ENCODE peak calls at places on chromosomes 16 and 17, in seven cellular contexts. E is SK-N-SH; V is HL-60; X is CD8-positive, alpha-beta T cell; M is foreskin fibroblast; H is HCT116; B is right atrium auricular region. R is an unnamed sample.

GRCh38 chr17:2462481-2462880 is 49.2 kb downstream of the METTL16 start:
- DNase-seq in E (no peak), V (no peak), X (no peak), M (no peak), H (no peak), B (no peak), R (no peak)

GRCh38 chr17:44981221-44981968 is 13.3 kb upstream of the C1QL1 start:
- DNase-seq in E (no peak), V (no peak), X (no peak), M (peak), H (no peak), B (no peak), R (peak)

GRCh38 chr17:28908640-28909098 is 5.8 kb upstream of the DHRS13 start:
- DNase-seq in E (no peak), V (no peak), X (no peak), M (peak), H (no peak), B (peak), R (peak)

GRCh38 chr17:5115673-5116651 is at the start of gene USP6:
- DNase-seq in E (no peak), V (no peak), X (no peak), M (no peak), H (no peak), B (no peak), R (no peak)

GRCh38 chr16:85613609-85614337 is 651 bp downstream of the GSE1 start:
- DNase-seq in E (peak), V (peak), X (no peak), M (no peak), H (no peak), B (peak), R (no peak)

GRCh38 chr16:89446975-89447293 is 43.4 kb downstream of the ANKRD11 start:
- DNase-seq in E (no peak), V (no peak), X (no peak), M (no peak), H (no peak), B (no peak), R (no peak)

GRCh38 chr17:4535667-4536258 is 19.4 kb downstream of the MYBBP1A start:
- DNase-seq in E (no peak), V (no peak), X (no peak), M (no peak), H (no peak), B (no peak), R (no peak)

GRCh38 chr17:47741793-47742145 is 8.7 kb downstream of the TBX21 start:
- DNase-seq in E (no peak), V (no peak), X (no peak), M (no peak), H (no peak), B (no peak), R (no peak)

GRCh38 chr17:16033729-16034349 is 34.2 kb downstream of the TTC19 start:
- DNase-seq in E (no peak), V (no peak), X (no peak), M (no peak), H (no peak), B (no peak), R (no peak)

GRCh38 chr16:85910854-85911247 is 11.9 kb downstream of the IRF8 start:
- DNase-seq in E (no peak), V (no peak), X (no peak), M (no peak), H (no peak), B (no peak), R (no peak)

DNA sequence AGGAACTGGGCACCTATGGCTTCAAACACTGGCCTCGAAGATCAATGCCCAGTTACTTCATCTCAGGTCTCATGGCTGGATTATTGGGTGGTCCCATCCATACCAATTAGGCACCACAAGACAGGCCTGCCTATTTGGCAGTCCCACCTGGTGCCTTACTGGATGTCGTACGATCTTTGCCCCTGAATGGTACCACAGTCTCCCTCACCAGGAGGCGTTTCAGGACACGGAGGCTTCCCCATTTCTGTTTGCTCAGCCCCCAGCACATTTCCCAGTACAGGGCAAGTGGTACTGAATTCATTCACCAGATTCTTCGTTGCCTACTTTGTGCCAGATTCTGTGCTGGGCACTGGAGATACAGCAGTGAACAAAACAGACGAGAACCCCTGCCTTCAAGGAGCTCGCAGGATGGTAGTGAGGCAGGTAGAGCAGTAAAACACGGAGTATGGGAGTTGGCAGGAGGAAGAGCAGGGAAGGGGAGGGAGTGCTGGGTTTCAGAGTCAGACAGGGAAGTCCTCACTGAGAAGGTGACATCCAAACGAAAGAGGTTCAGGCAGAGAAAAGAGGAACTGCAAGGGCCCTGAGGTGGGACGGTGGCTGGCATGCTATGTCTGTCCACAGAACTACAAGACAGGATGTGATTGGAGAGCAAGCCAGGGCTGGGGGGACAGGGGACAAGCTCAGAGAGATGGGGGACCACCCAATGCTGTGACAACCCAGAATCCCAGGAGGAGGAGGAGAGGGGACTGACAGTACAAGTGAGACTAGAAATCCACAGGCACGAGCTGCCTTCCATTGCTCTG is 99.7 kb downstream of the RAB11FIP4 start:
- DNase-seq in E (no peak), V (peak), X (no peak), M (no peak), H (no peak), B (no peak), R (no peak)
- H3K4me3 ChIP-seq in E (no peak), V (no peak), X (no peak), M (no peak), H (no peak), B (no peak), R (no peak)

GRCh38 chr17:40180694-40181093 is 3.4 kb downstream of the RAPGEFL1 start:
- DNase-seq in E (no peak), V (no peak), X (no peak), M (no peak), H (no peak), B (no peak), R (no peak)
- TF ChIP-seq CTCF in E (no peak), V (no peak), X (no peak), M (no peak), H (no peak), B (no peak), R (no peak)

GRCh38 chr16:56935201-56935600 is 3.3 kb downstream of the HERPUD1 start:
- DNase-seq in E (no peak), V (no peak), X (no peak), M (no peak), H (no peak), B (no peak), R (no peak)
- H3K4me3 ChIP-seq in E (no peak), V (no peak), X (no peak), M (peak), H (no peak), B (peak), R (peak)

GRCh38 chr17:79435962-79436361 is 174.9 kb downstream of the RBFOX3 start:
- DNase-seq in E (no peak), V (no peak), X (no peak), M (no peak), H (no peak), B (no peak), R (no peak)

GRCh38 chr17:79439493-79439892 is 171.4 kb downstream of the RBFOX3 start:
- DNase-seq in E (no peak), V (no peak), X (no peak), M (no peak), H (no peak), B (no peak), R (no peak)

GRCh38 chr17:79438936-79439335 is 171.9 kb downstream of the RBFOX3 start:
- DNase-seq in E (no peak), V (no peak), X (no peak), M (no peak), H (no peak), B (no peak), R (no peak)

GRCh38 chr17:79437081-79437480 is 173.8 kb downstream of the RBFOX3 start:
- DNase-seq in E (no peak), V (no peak), X (no peak), M (no peak), H (no peak), B (no peak), R (no peak)

GRCh38 chr17:79438045-79438444 is 172.8 kb downstream of the RBFOX3 start:
- DNase-seq in E (peak), V (no peak), X (no peak), M (no peak), H (no peak), B (no peak), R (no peak)
- TF ChIP-seq CTCF in E (no peak), V (no peak), X (no peak), M (no peak), H (peak), B (no peak), R (no peak)

DNA sequence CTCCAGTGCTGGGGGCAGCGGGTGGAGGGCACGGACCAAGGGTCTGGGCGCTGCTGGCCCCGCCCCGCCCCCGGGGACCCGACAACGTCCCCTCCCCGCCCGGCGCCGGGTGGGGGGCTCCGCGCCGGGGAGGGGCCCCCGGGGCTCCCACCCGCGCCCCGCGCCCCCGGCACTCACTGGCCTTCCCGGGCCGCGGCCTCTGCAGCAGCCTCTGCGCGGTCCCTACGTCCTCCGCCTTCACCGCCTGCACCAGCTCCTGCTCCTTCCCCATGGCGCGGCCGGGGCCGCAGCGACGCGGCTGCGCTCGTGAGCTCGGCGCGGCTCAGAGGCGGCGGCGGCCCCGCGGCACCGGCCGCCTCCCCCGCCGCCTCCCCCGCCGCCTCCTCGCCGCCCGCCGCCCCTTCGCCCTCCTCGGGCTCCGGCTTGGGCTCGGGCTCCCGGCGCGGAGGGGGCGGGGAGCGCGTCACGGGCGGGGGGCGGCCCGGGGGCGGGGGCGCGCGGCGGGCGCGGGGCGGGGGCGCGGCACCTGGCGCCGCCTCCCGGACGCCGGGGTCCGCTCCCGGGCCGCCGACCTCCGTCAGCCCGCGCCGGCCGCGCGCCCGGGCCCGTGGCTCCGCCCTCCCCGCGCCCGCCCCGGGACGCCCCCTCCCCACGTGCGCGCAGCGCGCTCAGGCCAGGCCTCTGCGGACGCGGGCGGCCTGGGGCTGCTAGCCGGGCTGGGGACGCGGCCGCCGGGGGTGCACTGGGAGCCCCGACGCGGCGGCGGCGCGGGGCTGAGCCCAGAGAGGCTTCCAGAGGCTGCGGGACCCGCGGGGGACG is at the start of gene CASKIN1:
- DNase-seq in E (peak), V (peak), X (peak), M (no peak), H (no peak), B (no peak), R (no peak)
- H3K4me3 ChIP-seq in E (peak), V (peak), X (peak), M (no peak), H (peak), B (peak), R (peak)

GRCh38 chr16:67930678-67931211 is 917 bp downstream of the CTRL start:
- DNase-seq in E (no peak), V (no peak), X (no peak), M (no peak), H (no peak), B (no peak), R (no peak)

GRCh38 chr16:67930191-67930590 is 1.5 kb downstream of the CTRL start:
- DNase-seq in E (no peak), V (no peak), X (no peak), M (no peak), H (no peak), B (no peak), R (no peak)

GRCh38 chr16:67932462-67932840 is 789 bp upstream of the CTRL start:
- DNase-seq in E (no peak), V (no peak), X (no peak), M (no peak), H (no peak), B (no peak), R (no peak)

GRCh38 chr16:67933805-67934204 is 2.1 kb upstream of the CTRL start:
- DNase-seq in E (no peak), V (no peak), X (no peak), M (no peak), H (no peak), B (no peak), R (no peak)

GRCh38 chr16:67931712-67932461 is at the start of gene CTRL:
- DNase-seq in E (no peak), V (no peak), X (no peak), M (no peak), H (no peak), B (no peak), R (no peak)
- TF ChIP-seq CTCF in E (peak), V (no peak), X (no peak), M (no peak), H (no peak), B (no peak), R (peak)

R was measured in AG10803.